ENCODE peak calls at places on chromosomes 3 and 15, in nine cellular contexts. E, M, V, P, Q, I, H, R and A are unnamed samples.

GRCh38 chr3:9826815-9827574 is 16.8 kb downstream of the RPUSD3 start:
- DNase-seq in E (no peak), M (no peak), V (no peak), P (no peak), Q (no peak), I (peak; percentile 37), H (peak; percentile 35), R (no peak), A (no peak)

GRCh38 chr3:183328823-183329222 is 75.8 kb downstream of the B3GNT5 start:
- DNase-seq in E (no peak), M (peak; percentile 42), V (no peak), P (no peak), Q (peak; percentile 50), I (no peak), H (no peak), R (no peak), A (no peak)

GRCh38 chr3:49313902-49314676 is 25.8 kb downstream of the USP4 start:
- DNase-seq in E (no peak), M (no peak), V (no peak), P (no peak), Q (no peak), I (no peak), H (no peak), R (no peak), A (no peak)

GRCh38 chr3:97823503-97824004 is 1.7 kb downstream of the CRYBG3 start:
- DNase-seq in E (no peak), M (no peak), V (no peak), P (no peak), Q (no peak), I (no peak), H (peak; percentile 4), R (no peak), A (no peak)

GRCh38 chr3:16761576-16761975 is 123.2 kb upstream of the PLCL2 start:
- DNase-seq in E (no peak), M (no peak), V (no peak), P (no peak), Q (no peak), I (no peak), H (no peak), R (peak; percentile 2), A (no peak)

GRCh38 chr3:15023249-15023648 is 41.9 kb downstream of the MRPS25 start:
- DNase-seq in E (no peak), M (no peak), V (no peak), P (no peak), Q (no peak), I (no peak), H (no peak), R (no peak), A (no peak)

GRCh38 chr3:14119166-14119510 is 5.5 kb downstream of the CHCHD4 start:
- DNase-seq in E (no peak), M (no peak), V (no peak), P (no peak), Q (no peak), I (no peak), H (no peak), R (no peak), A (no peak)

GRCh38 chr3:132783152-132783551 is 60.9 kb upstream of the NPHP3 start:
- DNase-seq in E (no peak), M (peak; percentile 19), V (no peak), P (no peak), Q (no peak), I (no peak), H (no peak), R (no peak), A (no peak)

GRCh38 chr15:58616171-58616570 is 133.3 kb downstream of the ADAM10 start:
- DNase-seq in E (no peak), M (no peak), V (no peak), P (no peak), Q (no peak), I (no peak), H (no peak), R (no peak), A (no peak)

GRCh38 chr3:167684389-167684993 is 30.7 kb upstream of the WDR49 start:
- DNase-seq in E (no peak), M (peak; percentile 56), V (no peak), P (no peak), Q (peak; percentile 38), I (peak; percentile 20), H (peak; percentile 87), R (peak; percentile 52), A (no peak)

GRCh38 chr3:147521646-147522045 is 112.5 kb downstream of the ZIC1 start:
- DNase-seq in E (no peak), M (no peak), V (no peak), P (no peak), Q (peak; percentile 13), I (no peak), H (no peak), R (no peak), A (no peak)